ENCODE peak calls at places on chromosome 7, in ten cellular contexts. C, J, G, U, F, P, O, Z, B and D are unnamed samples.

GRCh38 chr7:117715784-117716445 is 157.3 kb downstream of the CTTNBP2 start:
- DNase-seq in C (no peak), J (peak; percentile 76), G (no peak), U (no peak), F (peak; percentile 31), P (peak; percentile 70), O (no peak), Z (peak; percentile 16), B (no peak), D (peak; percentile 35)

GRCh38 chr7:102140952-102141370 is 145.7 kb upstream of the SH2B2 start:
- DNase-seq in C (no peak), J (peak; percentile 71), G (peak; percentile 16), U (peak; percentile 25), F (no peak), P (no peak), O (no peak), Z (no peak), B (no peak), D (no peak)

GRCh38 chr7:412731-413356 is 106.8 kb downstream of the PDGFA start:
- DNase-seq in C (no peak), J (no peak), G (no peak), U (no peak), F (peak; percentile 2), P (no peak), O (no peak), Z (no peak), B (no peak), D (no peak)

GRCh38 chr7:94973844-94974243 is 66.5 kb downstream of the PPP1R9A start:
- DNase-seq in C (no peak), J (no peak), G (no peak), U (no peak), F (no peak), P (no peak), O (no peak), Z (no peak), B (no peak), D (no peak)

GRCh38 chr7:35975851-35976454 is 175.1 kb downstream of the SEPTIN7 start:
- DNase-seq in C (no peak), J (peak; percentile 93), G (peak; percentile 68), U (no peak), F (peak; percentile 50), P (peak; percentile 77), O (no peak), Z (peak; percentile 32), B (no peak), D (peak; percentile 53)

GRCh38 chr7:42605800-42606199 is 306.1 kb downstream of the C7orf25 start:
- DNase-seq in C (no peak), J (no peak), G (no peak), U (no peak), F (no peak), P (peak; percentile 59), O (no peak), Z (no peak), B (no peak), D (no peak)

GRCh38 chr7:2210551-2211258 is 22.0 kb downstream of the MAD1L1 start:
- DNase-seq in C (no peak), J (no peak), G (no peak), U (no peak), F (no peak), P (no peak), O (no peak), Z (no peak), B (peak; percentile 19), D (no peak)

GRCh38 chr7:27151341-27151944 is 940 bp downstream of the HOXA3 start:
- DNase-seq in C (no peak), J (no peak), G (peak; percentile 21), U (no peak), F (no peak), P (no peak), O (no peak), Z (no peak), B (no peak), D (no peak)

GRCh38 chr7:94649313-94649924 is 6.5 kb downstream of the SGCE start:
- DNase-seq in C (no peak), J (no peak), G (no peak), U (no peak), F (no peak), P (no peak), O (no peak), Z (no peak), B (no peak), D (no peak)

GRCh38 chr7:143929224-143929920 is 5.7 kb upstream of the OR2F2 start:
- DNase-seq in C (no peak), J (no peak), G (no peak), U (no peak), F (no peak), P (peak; percentile 63), O (no peak), Z (no peak), B (no peak), D (no peak)

GRCh38 chr7:76310102-76310957 is 7.9 kb downstream of the HSPB1 start:
- DNase-seq in C (no peak), J (no peak), G (no peak), U (no peak), F (peak; percentile 77), P (no peak), O (no peak), Z (no peak), B (no peak), D (no peak)